ENCODE peak calls at places on chromosome 14, in five cellular contexts. Q is HEK293T; B is HTR-8/SVneo; L is ovary; G is naive thymus-derived CD4-positive, alpha-beta T cell. I is an unnamed sample.

GRCh38 chr14:47541652-47542051 is 133.8 kb downstream of the MDGA2 start:
- DNase-seq in G (no peak), Q (no peak), L (no peak), B (no peak), I (no peak)

GRCh38 chr14:75826599-75826998 is 155.2 kb downstream of the TGFB3 start:
- DNase-seq in L (no peak), B (no peak), Q (no peak), G (no peak), I (no peak)

GRCh38 chr14:72516936-72517408 is 376.9 kb downstream of the DPF3 start:
- DNase-seq in G (peak), L (peak), B (peak), Q (peak), I (peak)

GRCh38 chr14:104510794-104511611 is 68.6 kb upstream of the C14orf180 start:
- DNase-seq in B (no peak), Q (no peak), L (no peak), G (no peak), I (no peak)

GRCh38 chr14:26128931-26129674 is 468.7 kb downstream of the NOVA1 start:
- DNase-seq in B (no peak), Q (no peak), L (no peak), G (no peak), I (no peak)

GRCh38 chr14:85093631-85094330 is 436.2 kb upstream of the FLRT2 start:
- DNase-seq in L (no peak), G (no peak), Q (no peak), B (no peak), I (no peak)

GRCh38 chr14:26163761-26164160 is 434.1 kb downstream of the NOVA1 start:
- DNase-seq in L (no peak), Q (peak), B (no peak), G (no peak), I (no peak)

GRCh38 chr14:21940887-21941855 is 267.6 kb upstream of the OR4E1 start:
- DNase-seq in Q (peak), B (no peak), G (peak), L (no peak), I (peak)

GRCh38 chr14:67527756-67528155 is 5.3 kb upstream of the PLEKHH1 start:
- DNase-seq in L (no peak), Q (no peak), B (no peak), G (no peak), I (no peak)

GRCh38 chr14:59595071-59595470 is 18.5 kb upstream of the CCDC175 start:
- DNase-seq in Q (no peak), G (no peak), L (no peak), B (no peak), I (no peak)

GRCh38 chr14:70697681-70698080 is 56.0 kb downstream of the TTC9 start:
- DNase-seq in Q (no peak), L (no peak), B (no peak), G (no peak), I (no peak)

GRCh38 chr14:56874375-56874774 is 64.1 kb upstream of the OTX2 start:
- DNase-seq in B (no peak), G (no peak), Q (peak), L (no peak), I (peak)

GRCh38 chr14:92759300-92759678 is 10.9 kb upstream of the LGMN start:
- DNase-seq in L (no peak), B (no peak), G (no peak), Q (no peak), I (peak)

GRCh38 chr14:100434033-100434601 is 111.0 kb downstream of the SLC25A47 start:
- DNase-seq in Q (no peak), L (no peak), G (no peak), B (no peak), I (no peak)

GRCh38 chr14:32372154-32372553 is 43.1 kb downstream of the AKAP6 start:
- DNase-seq in Q (no peak), G (no peak), B (no peak), L (no peak), I (no peak)

GRCh38 chr14:55536208-55536708 is 43.7 kb upstream of the KTN1 start:
- DNase-seq in L (no peak), B (no peak), Q (no peak), G (no peak), I (no peak)

GRCh38 chr14:102028733-102029132 is 58.1 kb downstream of the HSP90AA1 start:
- DNase-seq in G (no peak), L (no peak), Q (no peak), B (no peak), I (no peak)

GRCh38 chr14:70002589-70003240 is 123.5 kb downstream of the SMOC1 start:
- DNase-seq in L (no peak), Q (no peak), G (no peak), B (no peak), I (no peak)

GRCh38 chr14:90554341-90554740 is 157.5 kb downstream of the CALM1 start:
- DNase-seq in Q (no peak), B (no peak), G (no peak), L (no peak), I (no peak)

GRCh38 chr14:22417914-22418313 is 171.1 kb downstream of the DAD1 start:
- DNase-seq in B (no peak), G (no peak), L (no peak), Q (no peak), I (no peak)

GRCh38 chr14:45201908-45202307 is 51.1 kb downstream of the MIS18BP1 start:
- DNase-seq in Q (peak), G (no peak), B (peak), L (no peak), I (no peak)

GRCh38 chr14:83923836-83924235 is 1606.1 kb upstream of the FLRT2 start:
- DNase-seq in G (no peak), L (no peak), B (no peak), Q (no peak), I (no peak)

GRCh38 chr14:60590907-60591510 is 58.3 kb downstream of the SIX1 start:
- DNase-seq in G (no peak), L (no peak), B (no peak), Q (no peak), I (no peak)

GRCh38 chr14:94011795-94012194 is 14.3 kb upstream of the OTUB2 start:
- DNase-seq in B (no peak), L (no peak), Q (no peak), G (peak), I (no peak)

GRCh38 chr14:79028281-79028680 is 858.1 kb downstream of the NRXN3 start:
- DNase-seq in B (no peak), G (no peak), L (no peak), Q (no peak), I (no peak)

GRCh38 chr14:29906256-29906885 is 21.3 kb downstream of the PRKD1 start:
- DNase-seq in Q (no peak), G (no peak), B (no peak), L (no peak), I (no peak)

GRCh38 chr14:62592877-62593276 is 452.4 kb downstream of the KCNH5 start:
- DNase-seq in G (no peak), B (peak), L (no peak), Q (no peak), I (no peak)

GRCh38 chr14:50768693-50769092 is 62.3 kb downstream of the NIN start:
- DNase-seq in B (no peak), G (no peak), Q (no peak), L (no peak), I (no peak)

GRCh38 chr14:59482471-59483331 is 1.5 kb downstream of the L3HYPDH start:
- DNase-seq in G (no peak), L (peak), Q (no peak), B (peak), I (no peak)

GRCh38 chr14:51774209-51774608 is 86.2 kb upstream of the GNG2 start:
- DNase-seq in L (no peak), Q (no peak), G (no peak), B (no peak), I (no peak)

GRCh38 chr14:91377700-91378652 is 39.6 kb downstream of the CCDC88C start:
- DNase-seq in Q (no peak), L (no peak), B (no peak), G (no peak), I (no peak)

GRCh38 chr14:39176263-39177167 is 1.5 kb downstream of the PNN start:
- DNase-seq in L (no peak), G (no peak), Q (no peak), B (no peak), I (no peak)

GRCh38 chr14:93430889-93431670 is at the start of gene UNC79:
- DNase-seq in G (no peak), Q (peak), B (no peak), L (no peak), I (peak)

GRCh38 chr14:61537567-61538463 is 157.5 kb upstream of the HIF1A start:
- DNase-seq in Q (no peak), L (no peak), G (no peak), B (peak), I (no peak)

I was measured in nephron progenitor cell.